ENCODE peak calls at places on chromosomes 12 and 14, in seven cellular contexts. E, B, C, S, Y, T and K are unnamed samples.

GRCh38 chr14:65243766-65244442 is 141.6 kb upstream of the MAX start:
- DNase-seq in E (no peak), B (no peak), C (no peak), S (no peak), Y (no peak), T (no peak), K (no peak)

GRCh38 chr12:6418796-6419195 is 26.0 kb upstream of the CD27 start:
- DNase-seq in E (no peak), B (no peak), C (no peak), S (no peak), Y (no peak), T (no peak), K (no peak)

GRCh38 chr14:68266998-68267397 is 447.4 kb downstream of the RAD51B start:
- DNase-seq in E (no peak), B (no peak), C (no peak), S (no peak), Y (no peak), T (no peak), K (no peak)

GRCh38 chr12:110647669-110648068 is 33.7 kb downstream of the TCTN1 start:
- DNase-seq in E (peak), B (no peak), C (no peak), S (no peak), Y (no peak), T (no peak), K (no peak)

GRCh38 chr12:990649-991349 is at the start of gene ERC1:
- DNase-seq in E (peak), B (peak), C (peak), S (peak), Y (peak), T (peak), K (peak)

GRCh38 chr12:1799068-1799881 is 21.1 kb upstream of the LRTM2 start:
- DNase-seq in E (no peak), B (no peak), C (no peak), S (no peak), Y (no peak), T (no peak), K (no peak)

GRCh38 chr12:53096761-53097160 is 706 bp upstream of the IGFBP6 start:
- DNase-seq in E (no peak), B (no peak), C (no peak), S (no peak), Y (no peak), T (no peak), K (no peak)

GRCh38 chr14:20327005-20327869 is 5.8 kb downstream of the CCNB1IP1 start:
- DNase-seq in E (no peak), B (no peak), C (no peak), S (peak), Y (peak), T (no peak), K (peak)

GRCh38 chr12:9118161-9118560 is 2.4 kb upstream of the A2M start:
- DNase-seq in E (no peak), B (no peak), C (no peak), S (no peak), Y (no peak), T (no peak), K (no peak)

GRCh38 chr12:93990832-93991748 is 157.3 kb upstream of the PLXNC1 start:
- DNase-seq in E (no peak), B (no peak), C (no peak), S (peak), Y (no peak), T (no peak), K (no peak)

GRCh38 chr14:71563754-71564153 is 368.5 kb upstream of the RGS6 start:
- DNase-seq in E (no peak), B (no peak), C (no peak), S (no peak), Y (no peak), T (no peak), K (no peak)

GRCh38 chr12:71007025-71007424 is 86.5 kb upstream of the PTPRR start:
- DNase-seq in E (no peak), B (no peak), C (no peak), S (peak), Y (no peak), T (no peak), K (no peak)

GRCh38 chr12:77442633-77443032 is 377.3 kb upstream of the E2F7 start:
- DNase-seq in E (no peak), B (no peak), C (no peak), S (no peak), Y (no peak), T (no peak), K (no peak)

GRCh38 chr12:114189266-114189665 is 216.7 kb downstream of the TBX5 start:
- DNase-seq in E (no peak), B (no peak), C (no peak), S (no peak), Y (no peak), T (no peak), K (no peak)

GRCh38 chr14:101235042-101235871 is 326.0 kb upstream of the DIO3 start:
- DNase-seq in E (no peak), B (peak), C (no peak), S (peak), Y (peak), T (peak), K (peak)

GRCh38 chr14:75711796-75712211 is 50.8 kb downstream of the TTLL5 start:
- DNase-seq in E (no peak), B (peak), C (no peak), S (no peak), Y (peak), T (no peak), K (peak)

GRCh38 chr12:4700621-4701026 is 19.6 kb upstream of the GALNT8 start:
- DNase-seq in E (no peak), B (peak), C (no peak), S (no peak), Y (no peak), T (no peak), K (no peak)

GRCh38 chr14:90544971-90545370 is 148.1 kb downstream of the CALM1 start:
- DNase-seq in E (no peak), B (no peak), C (no peak), S (no peak), Y (no peak), T (no peak), K (no peak)

GRCh38 chr12:55929306-55929791 is 1.6 kb upstream of the DGKA start:
- DNase-seq in E (peak), B (no peak), C (peak), S (no peak), Y (no peak), T (peak), K (no peak)

GRCh38 chr12:1928439-1929121 is 10.1 kb upstream of the CACNA2D4 start:
- DNase-seq in E (no peak), B (no peak), C (peak), S (no peak), Y (no peak), T (no peak), K (no peak)

GRCh38 chr12:43362910-43363694 is 188.9 kb downstream of the ADAMTS20 start:
- DNase-seq in E (no peak), B (no peak), C (no peak), S (no peak), Y (no peak), T (no peak), K (no peak)

GRCh38 chr12:39632670-39633069 is 13.1 kb upstream of the ABCD2 start:
- DNase-seq in E (no peak), B (no peak), C (no peak), S (no peak), Y (no peak), T (no peak), K (no peak)

GRCh38 chr14:21191809-21192446 is 36.1 kb upstream of the OR5AU1 start:
- DNase-seq in E (peak), B (peak), C (peak), S (peak), Y (peak), T (peak), K (peak)

GRCh38 chr12:5171701-5172100 is 128.0 kb downstream of the KCNA5 start:
- DNase-seq in E (no peak), B (peak), C (no peak), S (peak), Y (peak), T (no peak), K (peak)

GRCh38 chr12:127355061-127355820 is 911.7 kb upstream of the TMEM132C start:
- DNase-seq in E (no peak), B (no peak), C (no peak), S (no peak), Y (peak), T (no peak), K (no peak)

GRCh38 chr14:63045612-63046320 is 508 bp upstream of the KCNH5 start:
- DNase-seq in E (no peak), B (no peak), C (no peak), S (peak), Y (peak), T (no peak), K (no peak)

GRCh38 chr12:67773896-67774295 is 125.4 kb downstream of the DYRK2 start:
- DNase-seq in E (no peak), B (no peak), C (no peak), S (peak), Y (no peak), T (no peak), K (no peak)

GRCh38 chr14:68891851-68892660 is 87.0 kb downstream of the ACTN1 start:
- DNase-seq in E (no peak), B (no peak), C (no peak), S (no peak), Y (no peak), T (no peak), K (no peak)

GRCh38 chr12:106446429-106447092 is 89.0 kb downstream of the POLR3B start:
- DNase-seq in E (no peak), B (no peak), C (no peak), S (no peak), Y (no peak), T (no peak), K (no peak)

GRCh38 chr12:108689314-108690190 is 41.8 kb downstream of the CORO1C start:
- DNase-seq in E (peak), B (no peak), C (peak), S (peak), Y (no peak), T (peak), K (no peak)

GRCh38 chr12:123532021-123532420 is 1.5 kb downstream of the RILPL1 start:
- DNase-seq in E (no peak), B (no peak), C (peak), S (no peak), Y (no peak), T (no peak), K (no peak)

GRCh38 chr14:83994020-83994419 is 1535.9 kb upstream of the FLRT2 start:
- DNase-seq in E (no peak), B (no peak), C (no peak), S (no peak), Y (peak), T (no peak), K (no peak)

GRCh38 chr12:123543541-123543940 is 10.0 kb upstream of the RILPL1 start:
- DNase-seq in E (no peak), B (no peak), C (no peak), S (no peak), Y (no peak), T (no peak), K (no peak)

GRCh38 chr12:46664771-46665287 is 161.0 kb downstream of the SLC38A4 start:
- DNase-seq in E (no peak), B (no peak), C (no peak), S (no peak), Y (peak), T (no peak), K (peak)

GRCh38 chr14:34711169-34711568 is 3.2 kb downstream of the CFL2 start:
- DNase-seq in E (no peak), B (no peak), C (no peak), S (no peak), Y (peak), T (no peak), K (no peak)

GRCh38 chr12:85016423-85016822 is 19.7 kb downstream of the TSPAN19 start:
- DNase-seq in E (no peak), B (no peak), C (no peak), S (no peak), Y (no peak), T (no peak), K (peak)

GRCh38 chr12:123571343-123571813 is 13.0 kb upstream of the TMED2 start:
- DNase-seq in E (no peak), B (peak), C (no peak), S (peak), Y (no peak), T (no peak), K (no peak)

GRCh38 chr14:30375280-30375892 is 183.6 kb upstream of the G2E3 start:
- DNase-seq in E (peak), B (peak), C (peak), S (peak), Y (peak), T (peak), K (peak)